ENCODE peak calls at places on chromosome 22, in eight cellular contexts. One of them, this sample, is unnamed.
A peak's percentile ranks its signal among the peaks of the same experiment; 100 is the strongest.

GRCh38 chr22:41929158-41929896 is 2.7 kb upstream of the TNFRSF13C start:
- DNase-seq in aorta: no peak
- DNase-seq in astrocyte: no peak
- DNase-seq in SJSA1: no peak
- DNase-seq in pancreas: no peak
- DNase-seq in stomach: no peak
- DNase-seq in HepG2: no peak
- DNase-seq in fibroblast of lung: no peak
- DNase-seq in this sample: no peak

GRCh38 chr22:24459911-24460310 is 32.5 kb downstream of the ADORA2A start:
- DNase-seq in aorta: no peak
- DNase-seq in astrocyte: no peak
- DNase-seq in SJSA1: no peak
- DNase-seq in pancreas: no peak
- DNase-seq in stomach: no peak
- DNase-seq in HepG2: no peak
- DNase-seq in fibroblast of lung: no peak
- DNase-seq in this sample: no peak

GRCh38 chr22:20651286-20651685 is 122.6 kb upstream of the SERPIND1 start:
- DNase-seq in aorta: no peak
- DNase-seq in astrocyte: no peak
- DNase-seq in SJSA1: no peak
- DNase-seq in pancreas: peak; percentile 5
- DNase-seq in stomach: no peak
- DNase-seq in HepG2: no peak
- DNase-seq in fibroblast of lung: no peak
- DNase-seq in this sample: no peak

GRCh38 chr22:30829901-30830550 is 135.4 kb downstream of the OSBP2 start:
- DNase-seq in aorta: no peak
- DNase-seq in astrocyte: peak; percentile 96
- DNase-seq in SJSA1: peak; percentile 79
- DNase-seq in pancreas: no peak
- DNase-seq in stomach: peak; percentile 19
- DNase-seq in HepG2: no peak
- DNase-seq in fibroblast of lung: peak; percentile 96
- DNase-seq in this sample: no peak

GRCh38 chr22:17119481-17120202 is 1.5 kb downstream of the TMEM121B start:
- DNase-seq in aorta: no peak
- DNase-seq in astrocyte: no peak
- DNase-seq in SJSA1: no peak
- DNase-seq in pancreas: peak; percentile 69
- DNase-seq in stomach: no peak
- DNase-seq in HepG2: no peak
- DNase-seq in fibroblast of lung: no peak
- DNase-seq in this sample: peak; percentile 54

GRCh38 chr22:19504900-19505734 is 19.1 kb downstream of the CLDN5 start:
- DNase-seq in aorta: no peak
- DNase-seq in astrocyte: no peak
- DNase-seq in SJSA1: no peak
- DNase-seq in pancreas: no peak
- DNase-seq in stomach: no peak
- DNase-seq in HepG2: no peak
- DNase-seq in fibroblast of lung: no peak
- DNase-seq in this sample: no peak

GRCh38 chr22:40668611-40669390 is 10.5 kb upstream of the MCHR1 start:
- DNase-seq in aorta: no peak
- DNase-seq in astrocyte: peak; percentile 88
- DNase-seq in SJSA1: peak; percentile 24
- DNase-seq in pancreas: no peak
- DNase-seq in stomach: no peak
- DNase-seq in HepG2: peak; percentile 62
- DNase-seq in fibroblast of lung: peak; percentile 90
- DNase-seq in this sample: no peak

GRCh38 chr22:30712094-30712493 is 17.4 kb downstream of the OSBP2 start:
- DNase-seq in aorta: no peak
- DNase-seq in astrocyte: no peak
- DNase-seq in SJSA1: no peak
- DNase-seq in pancreas: no peak
- DNase-seq in stomach: no peak
- DNase-seq in HepG2: no peak
- DNase-seq in fibroblast of lung: no peak
- DNase-seq in this sample: no peak

GRCh38 chr22:18010263-18010662 is 14.1 kb downstream of the MICAL3 start:
- DNase-seq in aorta: no peak
- DNase-seq in astrocyte: no peak
- DNase-seq in SJSA1: no peak
- DNase-seq in pancreas: no peak
- DNase-seq in stomach: no peak
- DNase-seq in HepG2: no peak
- DNase-seq in fibroblast of lung: no peak
- DNase-seq in this sample: no peak

GRCh38 chr22:35622132-35622913 is 5.2 kb upstream of the MB start:
- DNase-seq in aorta: no peak
- DNase-seq in astrocyte: no peak
- DNase-seq in SJSA1: no peak
- DNase-seq in pancreas: peak; percentile 80
- DNase-seq in stomach: peak; percentile 46
- DNase-seq in HepG2: no peak
- DNase-seq in fibroblast of lung: no peak
- DNase-seq in this sample: peak; percentile 59

GRCh38 chr22:44195189-44195871 is 14.6 kb downstream of the PARVG start:
- DNase-seq in aorta: no peak
- DNase-seq in astrocyte: no peak
- DNase-seq in SJSA1: no peak
- DNase-seq in pancreas: peak; percentile 30
- DNase-seq in stomach: no peak
- DNase-seq in HepG2: no peak
- DNase-seq in fibroblast of lung: no peak
- DNase-seq in this sample: no peak

GRCh38 chr22:44196241-44196640 is 15.5 kb downstream of the PARVG start:
- DNase-seq in aorta: no peak
- DNase-seq in astrocyte: no peak
- DNase-seq in SJSA1: no peak
- DNase-seq in pancreas: peak; percentile 26
- DNase-seq in stomach: no peak
- DNase-seq in HepG2: no peak
- DNase-seq in fibroblast of lung: no peak
- DNase-seq in this sample: no peak

GRCh38 chr22:44197271-44197670 is 16.5 kb downstream of the PARVG start:
- DNase-seq in aorta: no peak
- DNase-seq in astrocyte: no peak
- DNase-seq in SJSA1: no peak
- DNase-seq in pancreas: no peak
- DNase-seq in stomach: no peak
- DNase-seq in HepG2: no peak
- DNase-seq in fibroblast of lung: no peak
- DNase-seq in this sample: no peak

GRCh38 chr22:44194569-44194968 is 13.8 kb downstream of the PARVG start:
- DNase-seq in aorta: no peak
- DNase-seq in astrocyte: no peak
- DNase-seq in SJSA1: no peak
- DNase-seq in pancreas: no peak
- DNase-seq in stomach: no peak
- DNase-seq in HepG2: no peak
- DNase-seq in fibroblast of lung: no peak
- DNase-seq in this sample: no peak

DNA sequence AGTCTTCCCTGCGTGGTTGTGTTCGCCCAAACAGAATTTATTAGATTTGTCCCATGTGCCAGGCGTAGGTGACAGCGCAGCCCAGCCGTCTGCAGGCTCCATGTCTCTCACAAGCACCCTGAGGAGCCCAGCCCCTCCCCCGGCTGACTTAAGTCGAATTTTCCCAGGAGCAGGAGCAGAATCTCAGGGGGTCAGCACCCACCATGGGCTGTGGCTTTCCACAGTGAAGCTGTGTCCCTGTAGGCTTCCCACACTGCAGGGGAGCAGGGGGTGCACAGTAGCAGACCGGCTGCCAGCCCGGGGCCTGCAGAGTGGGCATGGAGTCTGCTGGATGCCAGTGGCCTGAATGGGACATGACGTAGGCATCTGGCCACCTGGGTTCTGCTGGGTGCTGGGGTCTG is 16.0 kb downstream of the PARVG start:
- DNase-seq in aorta: no peak
- DNase-seq in astrocyte: no peak
- DNase-seq in SJSA1: no peak
- DNase-seq in pancreas: peak; percentile 31
- DNase-seq in stomach: no peak
- DNase-seq in HepG2: no peak
- DNase-seq in fibroblast of lung: no peak
- DNase-seq in this sample: no peak
- H3K27ac ChIP-seq in aorta: no peak overlapping the region
- H3K27ac ChIP-seq in astrocyte: no peak overlapping the region
- H3K27ac ChIP-seq in SJSA1: no peak overlapping the region
- H3K27ac ChIP-seq in pancreas: no peak overlapping the region
- H3K27ac ChIP-seq in stomach: no peak overlapping the region
- H3K27ac ChIP-seq in HepG2: no peak overlapping the region
- H3K27ac ChIP-seq in fibroblast of lung: no peak overlapping the region
- H3K27ac ChIP-seq in this sample: no peak overlapping the region

GRCh38 chr22:31945971-31946680 is 1.8 kb downstream of the YWHAH start:
- DNase-seq in aorta: no peak
- DNase-seq in astrocyte: no peak
- DNase-seq in SJSA1: no peak
- DNase-seq in pancreas: no peak
- DNase-seq in stomach: no peak
- DNase-seq in HepG2: no peak
- DNase-seq in fibroblast of lung: peak; percentile 31
- DNase-seq in this sample: no peak

GRCh38 chr22:31945478-31945815 is 1.1 kb downstream of the YWHAH start:
- DNase-seq in aorta: no peak
- DNase-seq in astrocyte: no peak
- DNase-seq in SJSA1: no peak
- DNase-seq in pancreas: no peak
- DNase-seq in stomach: no peak
- DNase-seq in HepG2: no peak
- DNase-seq in fibroblast of lung: no peak
- DNase-seq in this sample: no peak

GRCh38 chr22:31944700-31945477 is 554 bp downstream of the YWHAH start:
- DNase-seq in aorta: peak; percentile 75
- DNase-seq in astrocyte: no peak
- DNase-seq in SJSA1: no peak
- DNase-seq in pancreas: peak; percentile 82
- DNase-seq in stomach: peak; percentile 52
- DNase-seq in HepG2: no peak
- DNase-seq in fibroblast of lung: no peak
- DNase-seq in this sample: peak; percentile 50

GRCh38 chr22:31948002-31948401 is 3.7 kb downstream of the YWHAH start:
- DNase-seq in aorta: no peak
- DNase-seq in astrocyte: no peak
- DNase-seq in SJSA1: no peak
- DNase-seq in pancreas: no peak
- DNase-seq in stomach: no peak
- DNase-seq in HepG2: no peak
- DNase-seq in fibroblast of lung: no peak
- DNase-seq in this sample: no peak

DNA sequence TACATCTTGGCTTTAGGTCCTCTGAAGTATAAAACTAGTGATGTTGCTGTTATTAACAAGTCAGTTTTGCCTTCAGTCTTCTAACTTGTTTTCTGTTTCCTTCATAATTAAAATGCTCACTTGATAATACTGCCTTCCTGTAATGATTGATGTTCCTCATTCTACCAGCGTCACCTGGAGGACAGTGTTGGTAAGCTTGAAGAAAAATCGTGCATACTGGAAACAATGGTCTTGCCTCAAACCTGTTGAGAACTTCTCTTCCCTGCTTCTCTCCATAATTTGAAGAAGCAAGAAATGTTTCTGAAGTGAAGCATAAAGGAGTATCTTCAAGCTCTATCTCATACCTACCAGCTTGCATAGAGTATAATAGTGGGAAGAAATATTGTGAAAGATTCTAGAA is 3.0 kb downstream of the YWHAH start:
- DNase-seq in aorta: no peak
- DNase-seq in astrocyte: no peak
- DNase-seq in SJSA1: no peak
- DNase-seq in pancreas: no peak
- DNase-seq in stomach: no peak
- DNase-seq in HepG2: peak; percentile 48
- DNase-seq in fibroblast of lung: no peak
- DNase-seq in this sample: no peak
- H3K4me3 ChIP-seq in aorta: no peak overlapping the region
- H3K4me3 ChIP-seq in astrocyte: peak overlapping the region; percentile 88
- H3K4me3 ChIP-seq in SJSA1: no peak overlapping the region
- H3K4me3 ChIP-seq in pancreas: no peak overlapping the region
- H3K4me3 ChIP-seq in stomach: no peak overlapping the region
- H3K4me3 ChIP-seq in HepG2: no peak overlapping the region
- H3K4me3 ChIP-seq in fibroblast of lung: no peak overlapping the region
- H3K4me3 ChIP-seq in this sample: no peak overlapping the region

GRCh38 chr22:26901228-26901816 is 243.9 kb downstream of the MIAT start:
- DNase-seq in aorta: no peak
- DNase-seq in astrocyte: no peak
- DNase-seq in SJSA1: no peak
- DNase-seq in pancreas: no peak
- DNase-seq in stomach: no peak
- DNase-seq in HepG2: no peak
- DNase-seq in fibroblast of lung: no peak
- DNase-seq in this sample: no peak
- H3K27ac ChIP-seq in aorta: no peak overlapping the region
- H3K27ac ChIP-seq in astrocyte: no peak overlapping the region
- H3K27ac ChIP-seq in SJSA1: no peak overlapping the region
- H3K27ac ChIP-seq in pancreas: no peak overlapping the region
- H3K27ac ChIP-seq in stomach: no peak overlapping the region
- H3K27ac ChIP-seq in HepG2: no peak overlapping the region
- H3K27ac ChIP-seq in fibroblast of lung: no peak overlapping the region
- H3K27ac ChIP-seq in this sample: no peak overlapping the region

GRCh38 chr22:48192071-48192470 is 1429.6 kb downstream of the TBC1D22A start:
- DNase-seq in aorta: no peak
- DNase-seq in astrocyte: no peak
- DNase-seq in SJSA1: no peak
- DNase-seq in pancreas: no peak
- DNase-seq in stomach: no peak
- DNase-seq in HepG2: no peak
- DNase-seq in fibroblast of lung: no peak
- DNase-seq in this sample: no peak
- H3K4me3 ChIP-seq in aorta: no peak overlapping the region
- H3K4me3 ChIP-seq in astrocyte: no peak overlapping the region
- H3K4me3 ChIP-seq in SJSA1: no peak overlapping the region
- H3K4me3 ChIP-seq in pancreas: no peak overlapping the region
- H3K4me3 ChIP-seq in stomach: no peak overlapping the region
- H3K4me3 ChIP-seq in HepG2: no peak overlapping the region
- H3K4me3 ChIP-seq in fibroblast of lung: no peak overlapping the region
- H3K4me3 ChIP-seq in this sample: no peak overlapping the region

DNA sequence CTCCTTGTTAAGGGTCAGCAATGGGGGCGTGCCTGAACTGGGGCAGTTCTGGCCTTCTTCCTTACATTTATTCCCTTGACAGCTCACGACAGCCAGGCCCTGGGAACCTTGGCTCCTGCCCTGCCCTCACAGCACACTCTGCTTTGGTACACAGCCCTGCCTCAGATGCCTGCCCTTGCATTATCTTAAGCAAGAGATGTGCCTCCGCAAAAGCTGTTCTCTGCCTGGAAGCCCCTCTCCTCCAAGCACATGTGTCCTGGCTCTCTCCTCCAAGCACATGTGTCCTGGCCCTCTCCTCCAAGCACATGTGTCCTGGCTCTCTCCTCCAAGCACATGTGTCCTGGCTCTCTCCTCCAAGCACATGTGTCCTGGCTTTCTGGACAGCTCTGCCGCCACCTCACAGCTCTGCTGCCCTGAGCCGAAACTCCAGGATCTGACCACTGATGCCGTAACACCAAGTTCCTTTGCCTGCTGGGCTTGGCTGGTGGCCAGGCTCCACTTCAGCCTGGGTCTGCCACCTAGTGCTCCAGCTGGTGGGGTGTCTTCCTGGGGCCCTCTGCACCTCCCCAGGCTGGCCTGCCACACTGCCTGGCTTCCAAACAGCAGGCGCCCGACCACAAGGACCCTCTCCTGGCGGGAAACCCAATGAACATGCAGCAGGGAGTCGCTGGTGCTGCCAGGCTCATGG is 53.1 kb downstream of the SCUBE1 start:
- DNase-seq in aorta: peak; percentile 70
- DNase-seq in astrocyte: no peak
- DNase-seq in SJSA1: no peak
- DNase-seq in pancreas: no peak
- DNase-seq in stomach: no peak
- DNase-seq in HepG2: no peak
- DNase-seq in fibroblast of lung: peak; percentile 23
- DNase-seq in this sample: peak; percentile 36
- H3K27ac ChIP-seq in aorta: no peak overlapping the region
- H3K27ac ChIP-seq in astrocyte: no peak overlapping the region
- H3K27ac ChIP-seq in SJSA1: no peak overlapping the region
- H3K27ac ChIP-seq in pancreas: no peak overlapping the region
- H3K27ac ChIP-seq in stomach: no peak overlapping the region
- H3K27ac ChIP-seq in HepG2: no peak overlapping the region
- H3K27ac ChIP-seq in fibroblast of lung: no peak overlapping the region
- H3K27ac ChIP-seq in this sample: no peak overlapping the region

This sample was measured in adrenal gland.